ENCODE peak calls at places on chromosomes 3 and 15, in seven cellular contexts. U, G, Q, X, C, E and I are unnamed samples. For H3K4me1, the result is how much of the 10 kb centered on the place peaks cover.

GRCh38 chr3:77686560-77686959 is 646.7 kb downstream of the ROBO2 start:
- DNase-seq in C (no peak), U (no peak), G (no peak), X (no peak), Q (peak), E (peak), I (no peak)

GRCh38 chr3:147604136-147604535 is 195.0 kb downstream of the ZIC1 start:
- DNase-seq in C (no peak), E (no peak), U (no peak), Q (no peak), G (no peak), X (no peak), I (no peak)

GRCh38 chr15:94070341-94071275 is 160.8 kb upstream of the MCTP2 start:
- DNase-seq in Q (peak), E (no peak), G (no peak), X (peak), U (no peak), C (peak), I (peak)

GRCh38 chr3:66507631-66508260 is 6.9 kb upstream of the LRIG1 start:
- DNase-seq in C (no peak), Q (no peak), G (no peak), E (no peak), X (no peak), U (no peak), I (no peak)

GRCh38 chr3:56375654-56376053 is 92.6 kb downstream of the ERC2 start:
- DNase-seq in G (no peak), U (no peak), X (no peak), C (no peak), Q (no peak), E (no peak), I (no peak)

GRCh38 chr15:73755946-73756345 is 2.8 kb upstream of the INSYN1 start:
- DNase-seq in C (no peak), U (no peak), G (no peak), Q (no peak), E (no peak), X (no peak), I (no peak)

GRCh38 chr3:70108072-70108471 is 108.5 kb downstream of the SAMMSON start:
- DNase-seq in G (peak), C (peak), U (peak), E (peak), Q (peak), X (peak), I (peak)

GRCh38 chr15:100572362-100572983 is 29.5 kb downstream of the LINS1 start:
- DNase-seq in Q (no peak), X (peak), G (peak), U (no peak), C (no peak), E (no peak), I (peak)

GRCh38 chr3:156668073-156668763 is 6.2 kb upstream of the TIPARP start:
- DNase-seq in G (peak), X (peak), C (peak), U (no peak), Q (no peak), E (no peak), I (peak)

GRCh38 chr3:15512173-15512572 is 9.3 kb downstream of the COLQ start:
- DNase-seq in Q (no peak), C (no peak), U (no peak), E (no peak), G (peak), X (peak), I (peak)

GRCh38 chr3:149376728-149377407 is 581 bp downstream of the TM4SF1 start:
- DNase-seq in G (peak), E (no peak), X (no peak), U (no peak), C (no peak), Q (no peak), I (no peak)

GRCh38 chr3:130539005-130539404 is 22.0 kb downstream of the COL6A6 start:
- DNase-seq in X (peak), Q (peak), C (peak), E (peak), G (peak), U (peak), I (peak)

GRCh38 chr15:57684491-57685184 is 21.9 kb upstream of the POLR2M start:
- DNase-seq in G (no peak), Q (no peak), C (no peak), U (no peak), X (no peak), E (no peak), I (no peak)

DNA sequence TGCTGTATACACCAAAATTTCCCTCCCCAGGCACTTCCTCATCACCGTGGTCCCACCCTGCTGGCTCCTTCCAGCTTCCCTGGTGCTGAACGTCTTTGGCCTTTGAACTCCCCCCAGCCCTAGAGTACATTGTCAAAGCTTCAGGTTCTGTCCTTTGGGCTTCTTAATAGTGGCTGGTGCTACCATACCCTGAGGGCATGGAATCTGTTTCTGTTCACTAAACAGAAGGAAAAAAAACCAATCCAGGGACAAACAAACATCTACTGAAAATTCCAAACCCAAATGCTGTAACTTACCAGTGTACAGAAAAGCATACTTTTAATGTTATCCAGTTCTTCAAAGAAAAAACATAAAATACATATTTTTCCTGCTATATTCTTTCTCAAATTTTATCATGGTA is 148.7 kb downstream of the MYLK start:
- DNase-seq in C (no peak), X (no peak), E (no peak), U (no peak), Q (no peak), G (no peak), I (no peak)
- H2BK5ac ChIP-seq in C (no peak), X (peak), E (no peak), U (no peak), Q (no peak), G (peak), I (no peak)

DNA sequence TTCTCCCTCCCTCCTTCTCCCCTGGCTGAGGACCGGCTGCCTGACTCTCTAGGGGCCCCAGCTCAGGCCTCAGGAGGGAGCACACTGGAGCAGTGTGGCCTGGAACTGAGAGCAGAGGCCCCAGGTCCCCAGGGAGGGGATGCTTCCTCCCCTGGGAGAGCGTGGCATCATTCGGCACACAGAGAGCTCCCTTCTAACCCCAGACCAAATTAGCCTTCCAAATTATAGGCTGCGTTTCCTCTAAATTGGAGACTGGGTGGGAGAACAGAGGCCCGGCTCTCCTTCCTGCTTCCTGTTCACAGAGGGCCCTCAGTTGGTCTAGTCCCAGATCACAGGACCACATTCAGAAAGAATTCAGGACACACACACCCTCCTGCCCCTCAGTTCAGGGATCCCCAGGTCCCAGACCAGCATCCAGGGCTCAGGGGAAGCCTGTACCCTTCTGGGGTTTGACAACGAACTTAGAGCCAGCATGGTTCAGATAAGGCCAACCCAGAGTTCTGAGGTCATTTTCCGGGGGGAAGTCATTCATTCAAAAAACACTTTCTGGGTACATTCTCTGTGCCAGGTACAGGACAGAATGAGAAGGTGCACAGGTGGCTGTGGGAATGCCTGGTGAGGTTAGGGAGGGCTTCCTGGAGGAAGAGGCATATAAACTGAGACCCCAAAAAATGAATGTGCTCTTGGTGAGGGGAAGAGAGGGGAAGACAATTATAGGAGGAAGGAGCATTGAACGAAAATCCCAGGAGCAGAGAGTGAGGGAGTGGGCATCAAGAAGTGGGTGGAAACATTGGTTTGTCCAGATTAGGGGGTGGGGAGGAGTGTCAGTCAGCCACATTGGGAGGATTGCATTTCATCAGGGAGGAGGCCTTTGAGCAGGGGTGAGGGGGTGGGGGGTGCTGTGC is 28.4 kb upstream of the RPL29 start:
- DNase-seq in X (no peak), Q (no peak), C (no peak), U (no peak), G (no peak), E (no peak), I (no peak)
- H3K4me1 ChIP-seq in X (under half), Q (under half), C (under half), U (under half), G (under half), E (under half), I (under half)

DNA sequence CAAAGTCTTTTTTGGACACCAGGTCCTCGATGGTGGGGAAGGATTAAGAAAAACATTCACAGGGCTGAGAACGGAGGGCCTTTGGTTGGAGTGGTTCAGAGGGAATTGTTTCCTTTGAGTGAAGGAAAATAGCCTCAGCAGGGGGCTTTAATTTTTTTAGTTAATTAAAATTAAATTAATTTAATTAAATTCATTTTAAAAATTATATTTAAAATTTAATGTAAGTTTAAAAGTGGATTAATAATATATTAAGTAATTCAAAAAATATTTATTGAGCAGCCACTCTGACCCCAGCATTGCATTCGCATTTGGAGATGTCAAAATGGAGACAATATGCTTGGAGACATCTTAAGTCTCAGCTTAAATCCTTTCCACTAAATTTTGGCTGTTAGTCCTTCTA is 136.7 kb downstream of the KCNH8 start:
- DNase-seq in X (no peak), G (no peak), E (no peak), U (no peak), C (no peak), Q (no peak), I (no peak)
- H2BK5ac ChIP-seq in X (no peak), G (no peak), E (no peak), U (no peak), C (no peak), Q (no peak), I (no peak)

DNA sequence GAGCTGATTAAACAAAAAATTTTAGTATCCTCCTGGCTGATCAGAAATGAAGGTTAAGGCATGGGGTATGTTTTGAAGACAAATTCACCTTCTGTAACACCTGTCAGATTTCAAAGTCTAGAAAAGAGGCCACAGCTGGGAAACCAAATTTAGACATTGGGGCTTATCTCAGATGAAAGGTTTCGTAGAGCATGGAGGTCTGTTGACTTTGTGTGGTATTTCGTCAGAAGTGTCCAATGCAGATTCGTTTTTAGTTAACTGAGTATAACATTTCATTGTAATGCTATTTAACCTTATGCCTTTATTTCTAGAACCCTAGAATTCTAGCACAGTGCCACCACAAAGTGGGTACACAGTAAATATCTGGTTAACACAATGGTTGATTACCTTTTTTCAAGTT is 61.7 kb downstream of the FNDC3B start:
- DNase-seq in X (no peak), G (no peak), U (no peak), E (no peak), C (no peak), Q (no peak), I (no peak)
- H3K4me1 ChIP-seq in X (under half), G (under half), U (under half), E (under half), C (under half), Q (under half), I (under half)

DNA sequence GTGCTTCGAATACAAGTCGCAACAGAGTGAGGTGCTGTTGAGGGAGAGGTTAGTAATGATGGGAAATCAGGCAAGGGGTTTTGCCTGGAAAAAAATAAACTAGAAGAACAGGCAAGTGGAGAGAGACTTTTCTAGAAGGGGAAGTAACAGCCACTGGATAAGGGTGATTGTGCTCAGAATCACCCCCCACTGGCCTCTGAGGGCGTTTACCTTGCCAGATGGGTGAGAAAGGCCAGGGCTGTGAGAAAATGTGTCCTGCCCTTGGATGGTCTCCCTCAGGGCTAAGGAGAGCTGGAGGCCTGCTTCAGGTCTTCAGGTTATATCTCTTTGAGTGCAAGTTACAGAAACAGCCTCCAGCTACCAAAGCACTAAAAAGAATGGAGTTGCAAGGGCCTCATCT is 151.7 kb downstream of the MEX3B start:
- DNase-seq in E (no peak), G (no peak), C (peak), X (no peak), Q (no peak), U (no peak), I (no peak)
- H2BK5ac ChIP-seq in E (no peak), G (no peak), C (no peak), X (no peak), Q (no peak), U (no peak), I (no peak)